ENCODE peak calls at places on chromosomes 4 and X, in five cellular contexts. One of them, this sample, is unnamed.

GRCh38 chr4:54099287-54099958 is 540 bp upstream of the GSX2 start:
- DNase-seq in ACHN: peak; percentile 63
- DNase-seq in EH: no peak
- DNase-seq in NB4: peak; percentile 35
- DNase-seq in lung: no peak
- DNase-seq in this sample: no peak

GRCh38 chr4:10223782-10224181 is 107.2 kb upstream of the WDR1 start:
- DNase-seq in ACHN: no peak
- DNase-seq in EH: no peak
- DNase-seq in NB4: no peak
- DNase-seq in lung: no peak
- DNase-seq in this sample: no peak

GRCh38 chr4:22241415-22241814 is 274.5 kb downstream of the ADGRA3 start:
- DNase-seq in ACHN: no peak
- DNase-seq in EH: no peak
- DNase-seq in NB4: no peak
- DNase-seq in lung: no peak
- DNase-seq in this sample: no peak

GRCh38 chr4:70979445-70980008 is 13.9 kb upstream of the DCK start:
- DNase-seq in ACHN: no peak
- DNase-seq in EH: no peak
- DNase-seq in NB4: peak; percentile 53
- DNase-seq in lung: no peak
- DNase-seq in this sample: no peak

GRCh38 chr4:24212642-24213041 is 322.8 kb upstream of the PPARGC1A start:
- DNase-seq in ACHN: no peak
- DNase-seq in EH: no peak
- DNase-seq in NB4: no peak
- DNase-seq in lung: no peak
- DNase-seq in this sample: no peak

GRCh38 chrX:153334654-153335295 is 822 bp downstream of the ZNF275 start:
- DNase-seq in ACHN: no peak
- DNase-seq in EH: no peak
- DNase-seq in NB4: no peak
- DNase-seq in lung: no peak
- DNase-seq in this sample: no peak

GRCh38 chr4:16705341-16705740 is 193.1 kb downstream of the LDB2 start:
- DNase-seq in ACHN: no peak
- DNase-seq in EH: no peak
- DNase-seq in NB4: no peak
- DNase-seq in lung: no peak
- DNase-seq in this sample: no peak

GRCh38 chrX:100928660-100929613 is at the start of gene XKRX:
- DNase-seq in ACHN: no peak
- DNase-seq in EH: peak; percentile 21
- DNase-seq in NB4: no peak
- DNase-seq in lung: peak; percentile 68
- DNase-seq in this sample: no peak

GRCh38 chrX:31423575-31424284 is 351.9 kb upstream of the FTHL17 start:
- DNase-seq in ACHN: peak; percentile 30
- DNase-seq in EH: peak; percentile 71
- DNase-seq in NB4: peak; percentile 29
- DNase-seq in lung: no peak
- DNase-seq in this sample: peak; percentile 36

GRCh38 chrX:86460760-86461159 is 312.5 kb downstream of the DACH2 start:
- DNase-seq in ACHN: no peak
- DNase-seq in EH: no peak
- DNase-seq in NB4: no peak
- DNase-seq in lung: no peak
- DNase-seq in this sample: no peak

GRCh38 chrX:636971-637659 is 6.5 kb downstream of the SHOX start:
- DNase-seq in ACHN: no peak
- DNase-seq in EH: peak; percentile 66
- DNase-seq in NB4: no peak
- DNase-seq in lung: no peak
- DNase-seq in this sample: no peak

GRCh38 chr4:106766519-106766918 is 269.6 kb downstream of the DKK2 start:
- DNase-seq in ACHN: no peak
- DNase-seq in EH: peak; percentile 83
- DNase-seq in NB4: no peak
- DNase-seq in lung: no peak
- DNase-seq in this sample: no peak

GRCh38 chrX:153886915-153887314 is 942 bp upstream of the L1CAM start:
- DNase-seq in ACHN: peak; percentile 87
- DNase-seq in EH: peak; percentile 65
- DNase-seq in NB4: no peak
- DNase-seq in lung: no peak
- DNase-seq in this sample: no peak

GRCh38 chr4:2961411-2962098 is 1.7 kb downstream of the NOP14 start:
- DNase-seq in ACHN: no peak
- DNase-seq in EH: no peak
- DNase-seq in NB4: peak; percentile 81
- DNase-seq in lung: no peak
- DNase-seq in this sample: no peak

GRCh38 chr4:87112063-87112462 is 108.4 kb downstream of the KLHL8 start:
- DNase-seq in ACHN: no peak
- DNase-seq in EH: no peak
- DNase-seq in NB4: no peak
- DNase-seq in lung: no peak
- DNase-seq in this sample: no peak

GRCh38 chr4:110663206-110663605 is 40.3 kb upstream of the PITX2 start:
- DNase-seq in ACHN: no peak
- DNase-seq in EH: no peak
- DNase-seq in NB4: no peak
- DNase-seq in lung: no peak
- DNase-seq in this sample: no peak

GRCh38 chr4:138680251-138680650 is 335.3 kb upstream of the NOCT start:
- DNase-seq in ACHN: no peak
- DNase-seq in EH: peak; percentile 27
- DNase-seq in NB4: no peak
- DNase-seq in lung: no peak
- DNase-seq in this sample: no peak

GRCh38 chr4:48032721-48033120 is 16.1 kb downstream of the NIPAL1 start:
- DNase-seq in ACHN: no peak
- DNase-seq in EH: no peak
- DNase-seq in NB4: no peak
- DNase-seq in lung: no peak
- DNase-seq in this sample: no peak

GRCh38 chr4:57926311-57926710 is 816.1 kb upstream of the IGFBP7 start:
- DNase-seq in ACHN: no peak
- DNase-seq in EH: no peak
- DNase-seq in NB4: no peak
- DNase-seq in lung: no peak
- DNase-seq in this sample: no peak

GRCh38 chr4:168981942-168982341 is 28.1 kb downstream of the CBR4 start:
- DNase-seq in ACHN: no peak
- DNase-seq in EH: no peak
- DNase-seq in NB4: no peak
- DNase-seq in lung: no peak
- DNase-seq in this sample: no peak

GRCh38 chr4:159823743-159824142 is 720.9 kb downstream of the RAPGEF2 start:
- DNase-seq in ACHN: no peak
- DNase-seq in EH: no peak
- DNase-seq in NB4: no peak
- DNase-seq in lung: no peak
- DNase-seq in this sample: no peak

GRCh38 chr4:8846046-8846720 is 25.5 kb downstream of the HMX1 start:
- DNase-seq in ACHN: no peak
- DNase-seq in EH: no peak
- DNase-seq in NB4: no peak
- DNase-seq in lung: no peak
- DNase-seq in this sample: no peak

GRCh38 chr4:8723222-8723980 is 130.8 kb downstream of the CPZ start:
- DNase-seq in ACHN: no peak
- DNase-seq in EH: no peak
- DNase-seq in NB4: no peak
- DNase-seq in lung: no peak
- DNase-seq in this sample: no peak

GRCh38 chrX:24870143-24870542 is 145.6 kb downstream of the ARX start:
- DNase-seq in ACHN: peak; percentile 57
- DNase-seq in EH: peak; percentile 77
- DNase-seq in NB4: no peak
- DNase-seq in lung: no peak
- DNase-seq in this sample: peak; percentile 12

GRCh38 chr4:159487284-159487747 is 384.4 kb downstream of the RAPGEF2 start:
- DNase-seq in ACHN: peak; percentile 54
- DNase-seq in EH: peak; percentile 78
- DNase-seq in NB4: peak; percentile 71
- DNase-seq in lung: no peak
- DNase-seq in this sample: peak; percentile 62

GRCh38 chr4:30862176-30862575 is 142.0 kb downstream of the PCDH7 start:
- DNase-seq in ACHN: no peak
- DNase-seq in EH: no peak
- DNase-seq in NB4: no peak
- DNase-seq in lung: no peak
- DNase-seq in this sample: no peak

GRCh38 chrX:106921637-106922036 is 1.4 kb downstream of the CLDN2 start:
- DNase-seq in ACHN: no peak
- DNase-seq in EH: no peak
- DNase-seq in NB4: no peak
- DNase-seq in lung: no peak
- DNase-seq in this sample: no peak

GRCh38 chr4:4413806-4414205 is 26.9 kb downstream of the NSG1 start:
- DNase-seq in ACHN: no peak
- DNase-seq in EH: no peak
- DNase-seq in NB4: no peak
- DNase-seq in lung: no peak
- DNase-seq in this sample: no peak

GRCh38 chr4:121900132-121900983 is 30.1 kb upstream of the BBS7 start:
- DNase-seq in ACHN: peak; percentile 61
- DNase-seq in EH: peak; percentile 65
- DNase-seq in NB4: peak; percentile 61
- DNase-seq in lung: peak; percentile 33
- DNase-seq in this sample: peak; percentile 54

GRCh38 chr4:94390804-94391410 is 48.3 kb upstream of the HPGDS start:
- DNase-seq in ACHN: peak; percentile 37
- DNase-seq in EH: peak; percentile 30
- DNase-seq in NB4: peak; percentile 3
- DNase-seq in lung: no peak
- DNase-seq in this sample: no peak

GRCh38 chr4:163042306-163042705 is 124.4 kb downstream of the NAF1 start:
- DNase-seq in ACHN: no peak
- DNase-seq in EH: no peak
- DNase-seq in NB4: no peak
- DNase-seq in lung: no peak
- DNase-seq in this sample: no peak

GRCh38 chr4:81652069-81652478 is 180.4 kb upstream of the RASGEF1B start:
- DNase-seq in ACHN: no peak
- DNase-seq in EH: no peak
- DNase-seq in NB4: no peak
- DNase-seq in lung: no peak
- DNase-seq in this sample: no peak

GRCh38 chrX:144219035-144219434 is 335.2 kb downstream of the UBE2NL start:
- DNase-seq in ACHN: peak; percentile 8
- DNase-seq in EH: no peak
- DNase-seq in NB4: peak; percentile 3
- DNase-seq in lung: peak; percentile 32
- DNase-seq in this sample: no peak

GRCh38 chr4:103424853-103425252 is 226.7 kb upstream of the CENPE start:
- DNase-seq in ACHN: no peak
- DNase-seq in EH: no peak
- DNase-seq in NB4: no peak
- DNase-seq in lung: no peak
- DNase-seq in this sample: peak; percentile 26

GRCh38 chr4:88537725-88538124 is 14.1 kb upstream of the PYURF start:
- DNase-seq in ACHN: no peak
- DNase-seq in EH: no peak
- DNase-seq in NB4: no peak
- DNase-seq in lung: no peak
- DNase-seq in this sample: no peak

This sample was measured in NCI-H460.